ENCODE peak calls at places on chromosomes 11 and 22, in five cellular contexts. D is fibroblast of lung, R is MM.1S, K is cardiac muscle cell, N is astrocyte. F is an unnamed sample.

GRCh38 chr11:33935466-33935865 is 43.6 kb upstream of the LMO2 start:
- DNase-seq in K (no peak), D (no peak), R (no peak), N (no peak), F (no peak)

GRCh38 chr11:74269161-74269809 is 42.2 kb downstream of the P4HA3 start:
- DNase-seq in K (no peak), D (peak; percentile 98), R (no peak), N (peak; percentile 46), F (peak; percentile 10)

GRCh38 chr11:103109818-103110388 is 677 bp downstream of the DYNC2H1 start:
- DNase-seq in K (no peak), N (no peak), R (no peak), D (peak; percentile 26), F (no peak)

GRCh38 chr22:44030702-44031082 is 6.6 kb downstream of the PARVB start:
- DNase-seq in K (no peak), N (no peak), R (no peak), D (no peak), F (no peak)

GRCh38 chr22:48739348-48740085 is 1088.2 kb downstream of the BRD1 start:
- DNase-seq in D (no peak), R (no peak), N (no peak), K (no peak), F (no peak)

GRCh38 chr11:93248602-93249001 is 50.8 kb upstream of the SLC36A4 start:
- DNase-seq in D (peak; percentile 26), N (no peak), R (no peak), K (no peak), F (no peak)

GRCh38 chr22:49015459-49015858 is 812.2 kb downstream of the BRD1 start:
- DNase-seq in D (no peak), K (no peak), R (no peak), N (no peak), F (no peak)

GRCh38 chr11:67640021-67640757 is 626 bp upstream of the TBX10 start:
- DNase-seq in K (peak; percentile 77), D (peak; percentile 32), R (peak; percentile 69), N (no peak), F (no peak)

GRCh38 chr22:38080847-38081635 is 2.9 kb downstream of the SLC16A8 start:
- DNase-seq in D (peak; percentile 24), R (no peak), N (peak; percentile 30), K (peak; percentile 78), F (no peak)

GRCh38 chr22:35116269-35116668 is 50.3 kb downstream of the ISX start:
- DNase-seq in R (no peak), N (no peak), K (no peak), D (no peak), F (no peak)

GRCh38 chr11:94742645-94743044 is 25.5 kb upstream of the AMOTL1 start:
- DNase-seq in R (no peak), D (no peak), K (no peak), N (no peak), F (no peak)

GRCh38 chr11:61926235-61926634 is 8.9 kb upstream of the RAB3IL1 start:
- DNase-seq in N (no peak), D (no peak), K (no peak), R (no peak), F (no peak)

GRCh38 chr22:44461614-44462013 is 36.4 kb downstream of the RTL6 start:
- DNase-seq in K (no peak), N (no peak), R (no peak), D (no peak), F (no peak)

GRCh38 chr11:95192717-95193116 is 38.3 kb downstream of the SESN3 start:
- DNase-seq in N (no peak), D (no peak), K (no peak), R (no peak), F (no peak)

GRCh38 chr11:45204761-45205160 is 58.3 kb downstream of the PRDM11 start:
- DNase-seq in R (no peak), K (peak; percentile 35), D (no peak), N (no peak), F (no peak)
- H3K4me1 ChIP-seq in R (no peaks in the 10 kb centered on the region), K (peaks cover 6% of the 10 kb centered on the region), D (no peaks in the 10 kb centered on the region), N (peaks cover 4% of the 10 kb centered on the region), F (no peaks in the 10 kb centered on the region)

DNA sequence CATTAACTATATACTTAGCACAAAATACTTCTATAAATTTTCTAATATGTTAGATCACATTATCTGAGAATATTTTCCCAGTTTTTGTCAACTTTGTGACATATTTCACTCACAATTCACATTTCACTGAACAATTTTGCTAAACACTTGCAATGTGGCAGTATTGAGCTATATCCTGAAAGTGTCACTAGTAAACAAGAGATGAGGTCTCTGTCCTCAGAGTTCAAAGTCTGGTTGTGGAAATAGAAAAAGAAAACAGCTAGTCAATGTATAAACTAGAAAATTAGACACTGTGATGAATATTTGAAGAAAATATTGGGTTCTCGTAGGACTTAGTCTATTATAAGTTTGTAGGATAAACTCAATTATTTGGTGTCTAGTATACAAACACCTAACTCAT is 87.4 kb upstream of the CHORDC1 start:
- DNase-seq in N (no peak), R (no peak), D (no peak), K (no peak), F (no peak)
- TF ChIP-seq CTCF in N (no peak), R (no peak), D (no peak), K (no peak), F (no peak)

GRCh38 chr22:41480397-41480735 is 11.4 kb downstream of the ACO2 start:
- DNase-seq in D (peak; percentile 86), K (no peak), N (peak; percentile 72), R (no peak), F (no peak)
- H3K27ac ChIP-seq in D (peak overlapping the region; percentile 83), K (peak overlapping the region; percentile 14), N (peak overlapping the region; percentile 56), R (no peak overlapping the region), F (no peak overlapping the region)

GRCh38 chr11:31981457-31981856 is 109.4 kb upstream of the RCN1 start:
- DNase-seq in N (no peak), K (no peak), D (no peak), R (no peak), F (no peak)

GRCh38 chr11:31972623-31973022 is 118.3 kb upstream of the RCN1 start:
- DNase-seq in R (no peak), N (no peak), D (no peak), K (no peak), F (no peak)

GRCh38 chr11:31974737-31975136 is 116.1 kb upstream of the RCN1 start:
- DNase-seq in R (no peak), K (no peak), D (peak; percentile 64), N (peak; percentile 89), F (no peak)

GRCh38 chr11:31973175-31973574 is 117.7 kb upstream of the RCN1 start:
- DNase-seq in D (no peak), R (no peak), K (no peak), N (no peak), F (no peak)

DNA sequence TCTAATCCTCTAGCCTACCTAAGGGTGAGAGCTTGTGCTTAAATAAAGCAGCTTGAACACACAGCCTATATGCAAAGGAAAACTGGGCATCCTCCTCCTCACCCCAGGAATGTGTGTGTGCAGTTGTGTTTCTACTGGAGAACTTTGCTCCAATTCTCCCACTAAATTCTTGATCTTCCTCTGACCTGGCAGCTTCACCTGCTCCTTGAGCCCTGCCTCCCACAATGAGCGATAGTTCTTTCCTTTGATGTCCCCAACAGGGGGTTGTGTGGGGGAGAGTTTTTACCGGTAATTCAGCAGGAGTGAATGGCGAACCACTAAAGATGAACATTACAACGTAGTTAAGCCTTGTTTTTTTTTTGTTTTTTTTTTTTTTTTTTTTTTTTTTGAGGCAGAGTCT is 113.5 kb upstream of the RCN1 start:
- DNase-seq in R (no peak), D (no peak), K (no peak), N (no peak), F (no peak)
- H3K4me1 ChIP-seq in R (no peaks in the 10 kb centered on the region), D (peaks cover 3% of the 10 kb centered on the region), K (no peaks in the 10 kb centered on the region), N (peaks cover 7% of the 10 kb centered on the region), F (no peaks in the 10 kb centered on the region)

GRCh38 chr11:125210112-125210511 is 45.6 kb downstream of the PKNOX2 start:
- DNase-seq in D (no peak), N (no peak), K (no peak), R (no peak), F (no peak)
- TF ChIP-seq CTCF in D (no peak), N (no peak), K (no peak), R (no peak), F (no peak)

F was measured in CD8-positive, alpha-beta T cell.